ENCODE peak calls at places on chromosome 4, in eight cellular contexts. Z is HT-29; U is lung; A is IMR-90; Q is heart right ventricle; M is colonic mucosa; R is NCI-H1436 treated with DMSO at 0.1 percent for 48 hours; V is activated CD4-positive, alpha-beta memory T cell treated with anti-CD3 and anti-CD28 coated beads for 36 hours. L is an unnamed sample.

GRCh38 chr4:78616046-78616498 is 64.5 kb downstream of the ANXA3 start:
- DNase-seq in A (peak; percentile 70), M (no peak), Q (no peak), R (no peak), V (no peak), U (no peak), Z (no peak), L (no peak)

GRCh38 chr4:7326693-7327340 is 107.9 kb downstream of the PSAPL1 start:
- DNase-seq in Z (no peak), A (no peak), M (no peak), Q (no peak), R (no peak), U (no peak), V (no peak), L (no peak)

GRCh38 chr4:89572224-89572858 is 264.6 kb downstream of the SNCA start:
- DNase-seq in Z (peak; percentile 81), A (no peak), V (no peak), M (no peak), Q (no peak), R (peak; percentile 77), U (no peak), L (no peak)

GRCh38 chr4:42761804-42762203 is 104.9 kb upstream of the ATP8A1 start:
- DNase-seq in U (no peak), M (no peak), Q (no peak), A (no peak), V (no peak), Z (no peak), R (no peak), L (no peak)

GRCh38 chr4:124018383-124019317 is 622.1 kb downstream of the SPRY1 start:
- DNase-seq in Q (peak; percentile 75), V (no peak), Z (peak; percentile 59), M (no peak), R (no peak), U (peak; percentile 42), A (peak; percentile 37), L (peak; percentile 4)

GRCh38 chr4:74623041-74623440 is 171.3 kb downstream of the BTC start:
- DNase-seq in A (peak; percentile 24), M (peak; percentile 47), V (no peak), Z (peak; percentile 89), U (no peak), R (no peak), Q (no peak), L (peak; percentile 5)

GRCh38 chr4:146932111-146932510 is 13.6 kb downstream of the TTC29 start:
- DNase-seq in Z (peak; percentile 7), R (no peak), A (peak; percentile 11), M (no peak), U (no peak), Q (no peak), V (no peak), L (no peak)

GRCh38 chr4:120857312-120857711 is 65.2 kb downstream of the PRDM5 start:
- DNase-seq in V (no peak), R (no peak), U (no peak), Z (no peak), A (peak; percentile 52), M (no peak), Q (no peak), L (no peak)

GRCh38 chr4:1210971-1211370 is 38.0 kb downstream of the CTBP1 start:
- DNase-seq in R (no peak), Z (no peak), Q (no peak), V (no peak), A (no peak), M (no peak), U (no peak), L (no peak)

GRCh38 chr4:166274136-166274761 is 401.2 kb downstream of the TLL1 start:
- DNase-seq in Z (peak; percentile 15), R (no peak), M (no peak), U (no peak), A (no peak), Q (no peak), V (no peak), L (no peak)

GRCh38 chr4:146371812-146372211 is 149.9 kb downstream of the SLC10A7 start:
- DNase-seq in U (no peak), R (no peak), A (no peak), Z (no peak), Q (no peak), M (no peak), V (no peak), L (no peak)

GRCh38 chr4:109562457-109563237 is 2.6 kb downstream of the MCUB start:
- DNase-seq in A (no peak), Z (no peak), V (peak; percentile 57), M (no peak), U (no peak), Q (no peak), R (no peak), L (peak; percentile 36)

GRCh38 chr4:92253550-92253949 is 50.2 kb upstream of the GRID2 start:
- DNase-seq in M (no peak), U (no peak), A (no peak), Q (no peak), R (no peak), V (no peak), Z (no peak), L (no peak)

GRCh38 chr4:7394184-7394575 is 40.5 kb downstream of the PSAPL1 start:
- DNase-seq in R (no peak), U (no peak), M (no peak), A (no peak), Z (no peak), V (no peak), Q (no peak), L (no peak)

GRCh38 chr4:149735796-149736195 is 79.8 kb downstream of the IQCM start:
- DNase-seq in R (no peak), U (no peak), M (no peak), V (no peak), Q (no peak), Z (no peak), A (peak; percentile 14), L (no peak)

GRCh38 chr4:47525154-47525819 is 40.2 kb downstream of the ATP10D start:
- DNase-seq in R (no peak), V (no peak), Z (no peak), M (no peak), U (no peak), A (peak; percentile 97), Q (peak; percentile 29), L (no peak)

GRCh38 chr4:80140237-80140636 is 57.1 kb upstream of the PRDM8 start:
- DNase-seq in Z (no peak), V (no peak), U (no peak), M (no peak), R (no peak), Q (no peak), A (no peak), L (no peak)

GRCh38 chr4:4792516-4792915 is 66.9 kb upstream of the MSX1 start:
- DNase-seq in M (no peak), Q (no peak), R (no peak), A (peak; percentile 67), Z (no peak), V (no peak), U (no peak), L (no peak)

GRCh38 chr4:86496094-86497060 is 97.7 kb upstream of the PTPN13 start:
- DNase-seq in Z (peak; percentile 63), M (peak; percentile 32), R (no peak), U (no peak), V (peak; percentile 27), Q (peak; percentile 11), A (peak; percentile 57), L (peak; percentile 31)

GRCh38 chr4:139555705-139556070 is 331 bp downstream of the SETD7 start:
- DNase-seq in A (no peak), Z (peak; percentile 46), R (no peak), M (peak; percentile 56), V (no peak), Q (no peak), U (peak; percentile 54), L (no peak)

GRCh38 chr4:81355136-81355535 is 116.6 kb downstream of the RASGEF1B start:
- DNase-seq in U (no peak), R (no peak), Q (no peak), V (no peak), A (no peak), Z (no peak), M (no peak), L (no peak)

GRCh38 chr4:88713782-88714181 is 16.2 kb upstream of the NAP1L5 start:
- DNase-seq in Z (no peak), V (no peak), R (no peak), U (no peak), M (no peak), Q (no peak), A (no peak), L (no peak)

GRCh38 chr4:7442609-7443140 is 7.9 kb upstream of the PSAPL1 start:
- DNase-seq in R (no peak), Z (no peak), A (no peak), Q (no peak), V (no peak), M (no peak), U (no peak), L (no peak)

GRCh38 chr4:88320780-88321373 is 36.5 kb upstream of the PPM1K start:
- DNase-seq in Q (no peak), U (peak; percentile 41), A (no peak), M (peak; percentile 24), R (no peak), V (peak; percentile 41), Z (no peak), L (peak; percentile 14)